ENCODE peak calls at places on chromosomes 5 and 9, in four cellular contexts. E is K562, I is SK-N-SH, V is GM12878. F is an unnamed sample.

GRCh38 chr9:35177520-35177919 is 15.7 kb downstream of the UNC13B start:
- DNase-seq in E (no peak), I (no peak), V (no peak), F (no peak)

GRCh38 chr9:92147030-92147853 is 32.0 kb upstream of the SPTLC1 start:
- DNase-seq in E (peak; percentile 86), I (no peak), V (no peak), F (peak; percentile 94)

GRCh38 chr9:28318515-28318914 is 745.2 kb upstream of the C9orf72 start:
- DNase-seq in E (no peak), I (no peak), V (no peak), F (no peak)

GRCh38 chr9:93298498-93299417 is 114.8 kb downstream of the WNK2 start:
- DNase-seq in E (no peak), I (peak; percentile 34), V (no peak), F (no peak)

GRCh38 chr5:120803282-120803681 is 339.2 kb downstream of the PRR16 start:
- DNase-seq in E (no peak), I (peak; percentile 4), V (no peak), F (peak; percentile 54)

GRCh38 chr9:24041294-24041693 is 215.3 kb upstream of the ELAVL2 start:
- DNase-seq in E (no peak), I (no peak), V (no peak), F (no peak)

GRCh38 chr9:121206516-121207370 is 5.1 kb upstream of the RAB14 start:
- DNase-seq in E (no peak), I (no peak), V (no peak), F (peak; percentile 25)

GRCh38 chr9:121756477-121757285 is 105.2 kb downstream of the DAB2IP start:
- DNase-seq in E (no peak), I (no peak), V (no peak), F (no peak)

GRCh38 chr5:110167384-110167783 is 477.7 kb downstream of the MAN2A1 start:
- DNase-seq in E (no peak), I (no peak), V (no peak), F (no peak)

GRCh38 chr5:135356522-135357318 is 42.3 kb downstream of the MACROH2A1 start:
- DNase-seq in E (peak; percentile 17), I (peak; percentile 85), V (no peak), F (peak; percentile 67)

GRCh38 chr5:111223086-111223789 is 946 bp upstream of the CAMK4 start:
- DNase-seq in E (no peak), I (no peak), V (no peak), F (no peak)

GRCh38 chr5:2388005-2388361 is 363.5 kb downstream of the IRX2 start:
- DNase-seq in E (no peak), I (no peak), V (no peak), F (no peak)

GRCh38 chr5:96259211-96259772 is 173.8 kb downstream of the PCSK1 start:
- DNase-seq in E (peak; percentile 2), I (no peak), V (peak; percentile 8), F (peak; percentile 74)

GRCh38 chr5:6722015-6722414 is 8.8 kb downstream of the TENT4A start:
- DNase-seq in E (no peak), I (no peak), V (no peak), F (peak; percentile 23)

GRCh38 chr5:95864944-95865504 is 42.5 kb upstream of the GLRX start:
- DNase-seq in E (no peak), I (no peak), V (no peak), F (peak; percentile 58)

GRCh38 chr5:100690036-100690560 is 154.9 kb downstream of the FAM174A start:
- DNase-seq in E (no peak), I (no peak), V (no peak), F (peak; percentile 10)

GRCh38 chr9:130023994-130024596 is 18.9 kb downstream of the FNBP1 start:
- DNase-seq in E (no peak), I (no peak), V (no peak), F (no peak)

GRCh38 chr5:134133213-134133994 is 18.9 kb downstream of the TCF7 start:
- DNase-seq in E (no peak), I (no peak), V (no peak), F (no peak)

GRCh38 chr9:92592946-92593860 is 57.4 kb upstream of the ECM2 start:
- DNase-seq in E (no peak), I (no peak), V (no peak), F (peak; percentile 25)

GRCh38 chr9:87844471-87844870 is 38.2 kb upstream of the SPATA31E1 start:
- DNase-seq in E (no peak), I (no peak), V (no peak), F (peak; percentile 16)

GRCh38 chr5:161847447-161847846 is 473 bp upstream of the GABRA1 start:
- DNase-seq in E (no peak), I (no peak), V (no peak), F (no peak)

GRCh38 chr9:106757539-106757938 is 105.4 kb upstream of the ZNF462 start:
- DNase-seq in E (no peak), I (peak; percentile 11), V (no peak), F (no peak)

GRCh38 chr9:107294756-107295155 is 11.7 kb downstream of the RAD23B start:
- DNase-seq in E (no peak), I (no peak), V (no peak), F (no peak)

GRCh38 chr9:99085949-99086948 is 18.7 kb upstream of the TGFBR1 start:
- DNase-seq in E (no peak), I (no peak), V (no peak), F (peak; percentile 90)

GRCh38 chr9:16337322-16338029 is 533.0 kb downstream of the BNC2 start:
- DNase-seq in E (no peak), I (no peak), V (no peak), F (peak; percentile 97)

GRCh38 chr9:95341262-95342011 is 23.9 kb upstream of the FANCC start:
- DNase-seq in E (peak; percentile 39), I (no peak), V (no peak), F (peak; percentile 37)

GRCh38 chr5:73637565-73637964 is 11.6 kb downstream of the ARHGEF28 start:
- DNase-seq in E (no peak), I (no peak), V (no peak), F (no peak)

GRCh38 chr9:133730994-133731715 is 7.0 kb downstream of the SARDH start:
- DNase-seq in E (no peak), I (no peak), V (no peak), F (no peak)

GRCh38 chr5:169219351-169219750 is 81.6 kb downstream of the SLIT3 start:
- DNase-seq in E (no peak), I (no peak), V (no peak), F (no peak)

GRCh38 chr5:96048763-96049162 is 87.1 kb upstream of the ELL2 start:
- DNase-seq in E (peak; percentile 82), I (no peak), V (no peak), F (no peak)

GRCh38 chr9:32926901-32927300 is 74.5 kb downstream of the APTX start:
- DNase-seq in E (no peak), I (no peak), V (no peak), F (no peak)

GRCh38 chr5:132181011-132181629 is 46.5 kb downstream of the P4HA2 start:
- DNase-seq in E (peak; percentile 96), I (no peak), V (no peak), F (no peak)
- H3K4me3 ChIP-seq in E (peak overlapping the region; percentile 56), I (no peak overlapping the region), V (no peak overlapping the region), F (no peak overlapping the region)

GRCh38 chr5:154176191-154176590 is 14.3 kb upstream of the GALNT10 start:
- DNase-seq in E (no peak), I (no peak), V (no peak), F (peak; percentile 50)

GRCh38 chr5:154172785-154173184 is 17.7 kb upstream of the GALNT10 start:
- DNase-seq in E (no peak), I (no peak), V (no peak), F (no peak)

GRCh38 chr5:154178661-154179060 is 11.9 kb upstream of the GALNT10 start:
- DNase-seq in E (no peak), I (no peak), V (no peak), F (no peak)

GRCh38 chr5:154168395-154168794 is 22.1 kb upstream of the GALNT10 start:
- DNase-seq in E (no peak), I (no peak), V (no peak), F (no peak)

DNA sequence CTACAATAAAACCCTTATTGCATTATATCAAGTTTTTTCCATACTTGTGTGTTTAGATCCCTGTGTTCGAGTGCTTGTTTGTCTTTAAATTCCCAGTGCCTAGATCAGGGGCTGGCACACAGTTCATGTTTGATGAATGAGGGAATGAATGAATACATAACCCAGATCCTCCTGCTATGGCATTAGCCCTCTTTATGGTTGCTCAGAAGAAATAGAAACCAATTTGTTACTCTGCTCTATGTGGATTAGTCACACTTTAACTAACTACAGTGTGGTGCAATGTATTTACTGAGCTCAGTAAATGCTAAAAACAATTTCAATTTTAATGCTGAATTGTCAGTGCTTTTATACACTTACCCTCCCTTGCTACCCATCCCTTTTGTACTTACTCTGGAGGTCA is 16.4 kb upstream of the GALNT10 start:
- DNase-seq in E (no peak), I (no peak), V (no peak), F (no peak)
- TF ChIP-seq RCOR1 in E (no peak), I (no peak), V (no peak), F (no peak)

GRCh38 chr5:16935271-16936149 is 578 bp downstream of the MYO10 start:
- DNase-seq in E (peak; percentile 11), I (peak; percentile 54), V (no peak), F (no peak)

GRCh38 chr5:16934669-16935068 is 1.4 kb downstream of the MYO10 start:
- DNase-seq in E (no peak), I (no peak), V (no peak), F (peak; percentile 45)

GRCh38 chr5:16932401-16932800 is 3.7 kb downstream of the MYO10 start:
- DNase-seq in E (no peak), I (no peak), V (no peak), F (no peak)

GRCh38 chr5:16933337-16933736 is 2.8 kb downstream of the MYO10 start:
- DNase-seq in E (no peak), I (no peak), V (no peak), F (no peak)

DNA sequence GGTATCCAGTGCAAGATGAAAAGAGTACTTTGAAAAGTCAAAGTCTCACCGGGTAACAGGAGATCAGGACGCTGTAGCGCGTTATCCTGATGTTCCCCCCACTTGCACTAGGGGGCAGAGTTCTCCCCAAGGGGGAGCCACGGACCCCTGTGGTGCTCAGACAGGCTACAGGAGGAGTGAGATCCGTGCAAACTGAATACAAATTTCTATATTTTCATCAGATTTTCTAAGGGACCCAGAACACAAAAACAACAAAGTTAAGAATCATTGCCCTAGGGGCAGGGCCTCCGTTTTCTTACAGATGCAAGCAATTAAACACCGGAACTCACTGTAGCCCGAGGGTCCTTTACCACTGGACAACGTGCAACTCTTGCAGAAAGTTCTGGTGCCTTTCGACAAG is 2.0 kb downstream of the MYO10 start:
- DNase-seq in E (peak; percentile 53), I (peak; percentile 83), V (no peak), F (peak; percentile 80)
- H2AFZ ChIP-seq in E (no peak overlapping the region), I (no peak overlapping the region), V (no peak overlapping the region), F (no peak overlapping the region)

GRCh38 chr9:71672573-71672972 is 95.7 kb downstream of the CEMIP2 start:
- DNase-seq in E (no peak), I (no peak), V (no peak), F (no peak)
- H3K4me3 ChIP-seq in E (no peak overlapping the region), I (no peak overlapping the region), V (no peak overlapping the region), F (no peak overlapping the region)

F was measured in IMR-90.